ENCODE peak calls at places on chromosomes 3 and 15, in seven cellular contexts. A is nucleus accumbens; E is NCI-H2081; H is spleen; K is T-helper 1 cell; F is GM06990; C is natural killer cell treated with Interleukin-12 subunit alpha and Interleukin-12 subunit beta and Interleukin-15 and Interleukin-18, amount 100 ng/mL, for 72 hours. O is an unnamed sample.

GRCh38 chr3:117666827-117667226 is 957.2 kb downstream of the TUSC7 start:
- DNase-seq in A (no peak), E (no peak), H (no peak), K (no peak), F (no peak), C (no peak), O (no peak)

GRCh38 chr3:70742081-70742480 is 429.6 kb upstream of the MDFIC2 start:
- DNase-seq in A (no peak), E (no peak), H (no peak), K (no peak), F (no peak), C (no peak), O (no peak)

GRCh38 chr3:170953736-170954135 is 45.3 kb upstream of the EIF5A2 start:
- DNase-seq in A (peak), E (no peak), H (no peak), K (no peak), F (no peak), C (no peak), O (peak)

GRCh38 chr15:23482228-23482627 is 35.2 kb upstream of the GOLGA6L2 start:
- DNase-seq in A (no peak), E (no peak), H (no peak), K (no peak), F (no peak), C (no peak), O (no peak)

GRCh38 chr3:42377681-42378080 is 32.7 kb downstream of the LYZL4 start:
- DNase-seq in A (no peak), E (no peak), H (no peak), K (no peak), F (no peak), C (no peak), O (no peak)

GRCh38 chr3:136929984-136930671 is 27.7 kb upstream of the IL20RB start:
- DNase-seq in A (no peak), E (no peak), H (no peak), K (no peak), F (no peak), C (no peak), O (peak)

GRCh38 chr3:97863025-97863424 is 41.2 kb downstream of the CRYBG3 start:
- DNase-seq in A (no peak), E (no peak), H (no peak), K (no peak), F (no peak), C (no peak), O (no peak)

GRCh38 chr3:139660269-139660668 is 17.5 kb downstream of the NMNAT3 start:
- DNase-seq in A (no peak), E (no peak), H (no peak), K (no peak), F (no peak), C (no peak), O (no peak)

GRCh38 chr15:71781179-71781964 is 29.0 kb upstream of the NR2E3 start:
- DNase-seq in A (no peak), E (no peak), H (no peak), K (no peak), F (no peak), C (no peak), O (no peak)

GRCh38 chr3:98817546-98817945 is 54.4 kb downstream of the ST3GAL6 start:
- DNase-seq in A (no peak), E (peak), H (no peak), K (no peak), F (no peak), C (no peak), O (no peak)

GRCh38 chr15:92714071-92714456 is 58.5 kb upstream of the FAM174B start:
- DNase-seq in A (no peak), E (peak), H (no peak), K (no peak), F (peak), C (no peak), O (peak)

GRCh38 chr3:39637807-39638206 is 170.3 kb downstream of the MOBP start:
- DNase-seq in A (no peak), E (no peak), H (no peak), K (no peak), F (no peak), C (no peak), O (no peak)

GRCh38 chr3:161560006-161560637 is 63.5 kb downstream of the OTOL1 start:
- DNase-seq in A (peak), E (peak), H (no peak), K (no peak), F (no peak), C (no peak), O (peak)

GRCh38 chr3:122969585-122970453 is 57.7 kb downstream of the SEMA5B start:
- DNase-seq in A (no peak), E (no peak), H (no peak), K (no peak), F (no peak), C (no peak), O (no peak)

GRCh38 chr3:128432898-128433629 is 33.6 kb downstream of the DNAJB8 start:
- DNase-seq in A (no peak), E (peak), H (no peak), K (no peak), F (no peak), C (no peak), O (no peak)

GRCh38 chr3:179088306-179088705 is 16.7 kb upstream of the ZMAT3 start:
- DNase-seq in A (no peak), E (no peak), H (no peak), K (no peak), F (no peak), C (no peak), O (no peak)

GRCh38 chr3:81726735-81727134 is 34.7 kb downstream of the GBE1 start:
- DNase-seq in A (no peak), E (no peak), H (peak), K (no peak), F (no peak), C (no peak), O (no peak)

GRCh38 chr3:35044185-35044584 is 595.1 kb upstream of the ARPP21 start:
- DNase-seq in A (no peak), E (no peak), H (no peak), K (no peak), F (no peak), C (no peak), O (no peak)

GRCh38 chr3:115615001-115615447 is 8.3 kb upstream of the GAP43 start:
- DNase-seq in A (no peak), E (no peak), H (no peak), K (no peak), F (no peak), C (no peak), O (no peak)

GRCh38 chr3:166123576-166123975 is 286.4 kb upstream of the BCHE start:
- DNase-seq in A (no peak), E (no peak), H (no peak), K (no peak), F (no peak), C (no peak), O (no peak)

GRCh38 chr3:128273116-128273840 is 120.0 kb downstream of the EEFSEC start:
- DNase-seq in A (no peak), E (no peak), H (no peak), K (no peak), F (no peak), C (no peak), O (no peak)

GRCh38 chr3:11136871-11137626 is 17.2 kb upstream of the HRH1 start:
- DNase-seq in A (no peak), E (no peak), H (no peak), K (no peak), F (no peak), C (no peak), O (no peak)

GRCh38 chr3:125079675-125080045 is 23.9 kb upstream of the HEG1 start:
- DNase-seq in A (no peak), E (no peak), H (no peak), K (no peak), F (no peak), C (no peak), O (no peak)

GRCh38 chr3:177676947-177677587 is 479.8 kb upstream of the TBL1XR1 start:
- DNase-seq in A (no peak), E (peak), H (no peak), K (no peak), F (no peak), C (no peak), O (peak)

GRCh38 chr3:79871656-79872055 is 103.9 kb upstream of the ROBO1 start:
- DNase-seq in A (no peak), E (no peak), H (no peak), K (no peak), F (no peak), C (no peak), O (no peak)

GRCh38 chr3:51982838-51983577 is at the start of gene ACY1:
- DNase-seq in A (peak), E (peak), H (peak), K (peak), F (peak), C (peak), O (peak)

GRCh38 chr3:149536429-149536828 is 61.9 kb downstream of the TM4SF4 start:
- DNase-seq in A (peak), E (peak), H (no peak), K (no peak), F (no peak), C (no peak), O (peak)